ENCODE peak calls at places on chromosomes 3 and 15, in eight cellular contexts. U, O, D, M, P, G, C and J are unnamed samples.

GRCh38 chr15:58297639-58298038 is 134.2 kb upstream of the LIPC start:
- DNase-seq in C (no peak), M (no peak), D (no peak), U (no peak), P (no peak), G (no peak), O (no peak), J (no peak)

GRCh38 chr3:123740391-123740822 is 143.7 kb downstream of the MYLK start:
- DNase-seq in U (no peak), O (no peak), G (no peak), M (no peak), P (no peak), D (peak; percentile 39), C (no peak), J (no peak)

GRCh38 chr15:44501768-44502366 is 35.1 kb upstream of the EIF3J start:
- DNase-seq in U (peak; percentile 30), C (no peak), D (no peak), O (no peak), G (no peak), M (no peak), P (no peak), J (no peak)

GRCh38 chr15:44813231-44813630 is 76.9 kb downstream of the TRIM69 start:
- DNase-seq in C (no peak), P (no peak), U (no peak), O (no peak), G (no peak), M (no peak), D (no peak), J (no peak)

GRCh38 chr15:70355275-70355795 is 257.6 kb upstream of the TLE3 start:
- DNase-seq in M (no peak), P (no peak), D (no peak), C (no peak), O (no peak), U (no peak), G (no peak), J (no peak)

GRCh38 chr15:68429691-68430470 is 2.1 kb downstream of the ITGA11 start:
- DNase-seq in M (no peak), D (no peak), G (no peak), O (peak; percentile 4), P (no peak), C (peak; percentile 24), U (no peak), J (no peak)

GRCh38 chr15:31271224-31271635 is 55.4 kb upstream of the KLF13 start:
- DNase-seq in G (no peak), D (no peak), U (no peak), C (no peak), O (no peak), P (no peak), M (no peak), J (no peak)

GRCh38 chr3:7401418-7401817 is 540.5 kb downstream of the GRM7 start:
- DNase-seq in G (no peak), P (no peak), C (no peak), M (no peak), O (no peak), D (no peak), U (no peak), J (no peak)

GRCh38 chr3:156675744-156676466 is 1.5 kb downstream of the TIPARP start:
- DNase-seq in G (peak; percentile 40), O (peak; percentile 80), M (no peak), C (peak; percentile 71), D (peak; percentile 32), P (peak; percentile 69), U (no peak), J (peak; percentile 35)

GRCh38 chr15:87609474-87609873 is 647.1 kb downstream of the NTRK3 start:
- DNase-seq in P (no peak), U (no peak), M (no peak), O (no peak), D (no peak), C (no peak), G (no peak), J (no peak)

GRCh38 chr3:184361532-184361931 is at the start of the genes CLCN2 and POLR2H:
- DNase-seq in G (no peak), C (peak; percentile 45), M (no peak), D (peak; percentile 65), O (no peak), U (peak; percentile 82), P (no peak), J (peak; percentile 55)

GRCh38 chr15:84671211-84671610 is 13.2 kb upstream of the NMB start:
- DNase-seq in C (no peak), O (no peak), G (no peak), D (no peak), M (no peak), U (no peak), P (no peak), J (no peak)

GRCh38 chr3:71710906-71711494 is 14.2 kb downstream of the EIF4E3 start:
- DNase-seq in G (no peak), C (no peak), O (no peak), U (peak; percentile 27), P (peak; percentile 27), M (no peak), D (no peak), J (no peak)

GRCh38 chr3:53726654-53727053 is 119.6 kb downstream of the CHDH start:
- DNase-seq in D (no peak), U (no peak), M (no peak), C (no peak), P (no peak), G (no peak), O (no peak), J (no peak)
- H3K4me1 ChIP-seq in D (peaks cover 2% of the 10 kb centered on the region), U (no peaks in the 10 kb centered on the region), M (peaks cover under 1% of the 10 kb centered on the region), C (no peaks in the 10 kb centered on the region), P (no peaks in the 10 kb centered on the region), G (peaks cover 8% of the 10 kb centered on the region), O (peaks cover 7% of the 10 kb centered on the region), J (no peaks in the 10 kb centered on the region)

GRCh38 chr3:23735575-23736326 is 70.0 kb upstream of the UBE2E1 start:
- DNase-seq in M (no peak), O (no peak), C (peak; percentile 32), P (no peak), U (no peak), D (peak; percentile 49), G (no peak), J (no peak)
- H3K4me3 ChIP-seq in M (no peak overlapping the region), O (no peak overlapping the region), C (no peak overlapping the region), P (no peak overlapping the region), U (no peak overlapping the region), D (no peak overlapping the region), G (no peak overlapping the region), J (no peak overlapping the region)

GRCh38 chr3:31652296-31652695 is 119.6 kb downstream of the STT3B start:
- DNase-seq in M (no peak), P (no peak), D (no peak), C (no peak), O (no peak), G (no peak), U (no peak), J (no peak)

GRCh38 chr3:31653464-31653863 is 120.7 kb downstream of the STT3B start:
- DNase-seq in O (no peak), U (no peak), G (no peak), M (no peak), C (no peak), D (no peak), P (no peak), J (no peak)

GRCh38 chr3:31645233-31645632 is 112.5 kb downstream of the STT3B start:
- DNase-seq in U (no peak), C (no peak), D (no peak), G (no peak), P (no peak), M (no peak), O (no peak), J (no peak)

DNA sequence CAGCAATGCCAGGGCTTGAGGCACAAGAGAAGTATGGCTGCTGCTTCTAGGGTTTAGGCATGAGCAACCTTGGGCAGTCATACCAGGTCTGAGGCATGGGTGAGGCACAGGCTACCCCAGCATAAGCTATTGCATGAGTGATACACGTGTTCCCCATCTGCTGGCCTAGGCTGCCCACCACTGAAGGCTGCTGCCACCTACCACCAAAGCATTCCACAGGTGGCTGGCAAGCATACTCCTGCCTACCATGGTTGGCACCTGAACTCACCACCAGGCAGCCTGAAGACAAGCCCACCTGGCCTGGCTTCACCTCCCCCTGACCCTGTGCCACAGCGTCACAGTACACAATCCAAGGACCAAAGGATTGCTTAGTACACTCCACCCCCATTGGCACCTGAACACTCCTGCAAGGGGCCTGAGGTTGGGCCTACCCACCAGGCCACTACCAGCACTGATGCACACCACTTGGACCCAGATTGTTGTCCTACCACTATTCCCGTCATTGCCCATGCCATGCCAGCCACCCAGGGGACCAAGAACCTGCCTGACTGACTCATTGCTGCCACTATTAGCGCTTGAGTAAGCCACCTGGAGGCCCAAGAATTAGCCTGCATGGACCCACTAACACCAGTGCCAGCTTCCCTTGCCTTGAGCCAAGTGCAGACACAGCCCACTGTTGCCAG is 115.7 kb downstream of the STT3B start:
- DNase-seq in U (no peak), C (no peak), P (no peak), D (no peak), M (no peak), G (no peak), O (no peak), J (no peak)
- H3K9me3 ChIP-seq in U (peaks cover 25% of the 10 kb centered on the region), C (peaks cover 36% of the 10 kb centered on the region), P (peaks cover 9% of the 10 kb centered on the region), D (no peaks in the 10 kb centered on the region), M (peaks cover 41% of the 10 kb centered on the region), G (peaks cover 30% of the 10 kb centered on the region), O (peaks cover 53% of the 10 kb centered on the region), J (no peaks in the 10 kb centered on the region)

DNA sequence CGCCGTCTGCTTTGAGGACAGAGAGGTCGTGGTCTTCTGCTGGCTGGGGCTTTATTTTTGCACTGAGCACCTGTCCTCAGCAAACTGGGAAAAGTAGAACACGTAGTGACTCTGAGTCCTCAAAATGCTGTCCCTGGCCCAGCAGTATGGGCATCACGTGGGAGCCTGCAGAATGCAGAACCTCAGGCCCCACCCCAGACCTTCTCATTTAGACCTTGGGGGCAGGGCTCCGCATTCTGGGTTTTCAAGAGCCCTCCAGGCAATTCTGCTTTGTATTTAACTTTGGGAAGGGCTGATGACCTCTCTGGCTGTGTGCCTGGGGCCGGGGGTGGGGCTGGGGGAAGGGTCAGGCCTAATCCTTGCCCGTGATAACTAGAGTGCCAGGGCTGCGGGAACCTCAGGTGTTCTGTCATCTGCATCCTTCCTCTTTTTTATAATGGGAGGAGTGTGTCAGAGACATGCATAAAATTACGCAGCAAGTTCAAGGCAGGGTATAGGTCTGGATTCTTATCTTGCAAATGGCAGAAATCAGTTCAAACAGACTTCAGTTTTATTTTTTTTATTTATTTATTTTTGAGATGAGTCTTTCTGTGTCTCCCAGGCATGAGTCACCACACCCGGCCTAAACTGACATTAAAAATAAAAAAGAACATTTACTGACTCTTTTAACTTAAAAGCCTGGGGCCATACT is 11.1 kb downstream of the SLC6A6 start:
- DNase-seq in U (no peak), O (no peak), M (no peak), G (no peak), C (no peak), D (no peak), P (no peak), J (peak; percentile 86)
- H3K4me1 ChIP-seq in U (peaks cover 52% of the 10 kb centered on the region), O (peaks cover 15% of the 10 kb centered on the region), M (peaks cover 50% of the 10 kb centered on the region), G (peaks cover 20% of the 10 kb centered on the region), C (no peaks in the 10 kb centered on the region), D (peaks cover 9% of the 10 kb centered on the region), P (peaks cover 58% of the 10 kb centered on the region), J (peaks cover 45% of the 10 kb centered on the region)

DNA sequence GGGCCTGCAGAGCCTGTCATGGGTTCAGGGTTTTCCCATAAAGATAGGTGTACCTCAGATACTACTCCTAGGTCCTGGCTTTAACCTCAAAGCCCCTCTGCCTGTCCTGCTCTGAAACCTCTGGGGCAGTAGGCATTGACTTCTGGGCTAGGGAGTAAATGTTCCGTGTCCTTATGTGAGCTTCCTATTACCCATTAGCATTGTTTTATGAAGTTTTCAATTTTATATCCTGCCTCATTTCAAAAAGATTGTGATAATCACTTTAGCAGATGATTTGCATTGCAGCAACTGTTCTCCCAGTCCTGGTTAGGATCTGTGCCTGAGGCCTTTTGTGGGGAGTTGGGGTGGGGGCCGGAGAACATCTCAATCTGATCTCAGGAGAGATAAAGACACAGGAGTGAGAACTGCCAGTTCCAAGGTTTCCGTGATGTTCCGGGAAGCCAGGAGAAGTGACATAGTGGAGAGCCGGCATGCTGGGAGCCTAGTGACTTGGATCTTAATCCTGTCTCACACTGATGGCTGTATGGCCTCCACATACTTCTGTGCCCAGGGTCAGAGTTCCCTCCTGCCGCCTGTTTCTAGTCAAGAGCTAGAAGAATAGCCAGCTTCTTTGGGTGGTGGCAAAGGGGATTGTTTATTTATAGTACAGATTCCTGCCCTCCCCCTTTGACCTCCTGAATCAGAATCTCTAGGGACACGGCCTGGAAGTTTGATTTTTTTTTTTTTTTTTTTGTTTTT is 10.6 kb downstream of the TPM1 start:
- DNase-seq in P (no peak), U (no peak), D (peak; percentile 51), M (no peak), O (peak; percentile 76), G (peak; percentile 26), C (peak; percentile 81), J (no peak)
- H3K4me3 ChIP-seq in P (no peak overlapping the region), U (no peak overlapping the region), D (no peak overlapping the region), M (no peak overlapping the region), O (no peak overlapping the region), G (peak overlapping the region; percentile 44), C (no peak overlapping the region), J (no peak overlapping the region)